ENCODE peak calls at places on chromosomes 11 and 22, in eight cellular contexts. R is activated naive CD4-positive, alpha-beta T cell treated with anti-CD3 and anti-CD28 coated beads, Interleukin-2, amount 50 U/mL, for 72 hours; K is activated CD8-positive, alpha-beta T cell treated with anti-CD3 and anti-CD28 coated beads for 36 hours; N is heart left ventricle; X is MM.1S; Y is naive B cell; O is erythroblast; I is brain microvascular endothelial cell. M is an unnamed sample.

GRCh38 chr11:26286472-26287066 is 45.4 kb upstream of the ANO3 start:
- DNase-seq in R (no peak), O (no peak), K (no peak), X (no peak), I (peak), Y (no peak), N (no peak), M (no peak)

GRCh38 chr11:86558219-86558618 is 114.2 kb downstream of the ME3 start:
- DNase-seq in O (no peak), X (no peak), R (no peak), N (no peak), Y (no peak), I (no peak), K (no peak), M (no peak)

GRCh38 chr11:69380451-69380901 is 86.5 kb downstream of the MYEOV start:
- DNase-seq in X (no peak), I (no peak), Y (no peak), O (no peak), N (no peak), R (peak), K (no peak), M (no peak)

GRCh38 chr11:59918987-59919589 is 19.1 kb upstream of the OOSP1 start:
- DNase-seq in O (peak), K (peak), R (no peak), Y (no peak), X (peak), I (peak), N (no peak), M (no peak)

GRCh38 chr11:65053826-65054503 is 4.4 kb downstream of the NAALADL1 start:
- DNase-seq in O (no peak), Y (no peak), K (peak), X (no peak), R (no peak), I (no peak), N (no peak), M (no peak)

GRCh38 chr11:12287374-12288211 is 89.8 kb upstream of the PARVA start:
- DNase-seq in Y (no peak), R (no peak), I (peak), O (no peak), N (peak), K (no peak), X (no peak), M (peak)

GRCh38 chr11:134957540-134958335 is 545.7 kb upstream of the B3GAT1 start:
- DNase-seq in X (no peak), R (peak), K (no peak), N (no peak), O (no peak), Y (no peak), I (no peak), M (no peak)

GRCh38 chr11:69115586-69116560 is 39.9 kb upstream of the SMIM38 start:
- DNase-seq in X (no peak), R (no peak), O (no peak), Y (no peak), I (no peak), K (no peak), N (peak), M (no peak)

GRCh38 chr22:23200896-23201295 is 20.6 kb downstream of the BCR start:
- DNase-seq in N (no peak), I (no peak), X (no peak), K (no peak), O (no peak), Y (no peak), R (no peak), M (no peak)

GRCh38 chr11:40274017-40274416 is 1185.4 kb downstream of the LRRC4C start:
- DNase-seq in K (no peak), I (peak), O (no peak), N (no peak), Y (no peak), X (no peak), R (no peak), M (no peak)

GRCh38 chr11:130095326-130095725 is 25.6 kb downstream of the APLP2 start:
- DNase-seq in Y (no peak), O (peak), N (no peak), X (no peak), I (no peak), R (no peak), K (no peak), M (no peak)

GRCh38 chr11:71948314-71949027 is 19.6 kb downstream of the RNF121 start:
- DNase-seq in R (no peak), X (no peak), Y (no peak), N (no peak), K (no peak), O (peak), I (no peak), M (no peak)

GRCh38 chr11:120229451-120230424 is 10.2 kb upstream of the POU2F3 start:
- DNase-seq in K (peak), Y (no peak), I (no peak), R (no peak), N (no peak), O (peak), X (peak), M (peak)

GRCh38 chr11:47946682-47947575 is 33.4 kb upstream of the PTPRJ start:
- DNase-seq in Y (no peak), I (peak), N (peak), O (peak), K (peak), R (no peak), X (no peak), M (peak)

GRCh38 chr11:76629853-76630599 is 40.5 kb downstream of the LRRC32 start:
- DNase-seq in K (peak), R (no peak), N (peak), I (no peak), O (no peak), Y (peak), X (no peak), M (peak)

GRCh38 chr11:66339163-66339675 is 3.0 kb upstream of the RIN1 start:
- DNase-seq in O (no peak), I (no peak), N (no peak), X (no peak), Y (no peak), R (no peak), K (no peak), M (no peak)

GRCh38 chr22:17972385-17973181 is 51.8 kb downstream of the MICAL3 start:
- DNase-seq in X (no peak), R (no peak), K (no peak), N (no peak), Y (no peak), O (no peak), I (peak), M (peak)

GRCh38 chr22:16838073-16838472 is 12.9 kb upstream of the XKR3 start:
- DNase-seq in K (no peak), R (no peak), I (no peak), X (no peak), Y (no peak), N (no peak), O (no peak), M (no peak)

GRCh38 chr11:88280673-88281316 is 56.7 kb downstream of the CTSC start:
- DNase-seq in X (no peak), R (no peak), N (no peak), O (no peak), Y (no peak), K (no peak), I (no peak), M (no peak)

M was measured in ovary.